ENCODE peak calls at places on chromosomes 3 and 15, in seven cellular contexts. E is Panc1, K is HepG2, U is H1, J is K562, Z is GM12878, N is SK-N-SH. C is an unnamed sample.

GRCh38 chr3:24684506-24685023 is 189.9 kb upstream of the THRB start:
- DNase-seq in N (no peak), E (no peak), K (no peak), J (no peak), Z (no peak), U (no peak), C (no peak)

GRCh38 chr15:69906256-69907185 is 191.2 kb downstream of the TLE3 start:
- DNase-seq in J (no peak), Z (no peak), K (no peak), N (no peak), U (no peak), E (no peak), C (no peak)

GRCh38 chr15:96818861-96819260 is 488.4 kb downstream of the NR2F2 start:
- DNase-seq in N (no peak), U (no peak), E (no peak), K (no peak), Z (no peak), J (no peak), C (no peak)

GRCh38 chr15:69666441-69666882 is 213.8 kb downstream of the RPLP1 start:
- DNase-seq in K (no peak), E (no peak), N (no peak), Z (no peak), J (peak), U (no peak), C (no peak)

GRCh38 chr3:24522155-24522579 is 27.5 kb upstream of the THRB start:
- DNase-seq in J (no peak), N (no peak), Z (no peak), K (peak), U (no peak), E (no peak), C (no peak)

GRCh38 chr3:46386206-46386605 is 15.5 kb downstream of the CCR5 start:
- DNase-seq in U (no peak), J (peak), N (no peak), E (no peak), K (no peak), Z (no peak), C (peak)

GRCh38 chr15:82966671-82967071 is 14.2 kb upstream of the HOMER2 start:
- DNase-seq in E (no peak), N (no peak), U (no peak), Z (peak), J (no peak), K (no peak), C (no peak)

GRCh38 chr3:10534066-10534465 is 28.7 kb upstream of the ATP2B2 start:
- DNase-seq in U (no peak), N (no peak), J (no peak), E (no peak), K (no peak), Z (no peak), C (no peak)

GRCh38 chr15:68228971-68229385 is 550 bp downstream of the CLN6 start:
- DNase-seq in U (no peak), K (no peak), N (no peak), E (no peak), J (peak), Z (no peak), C (no peak)

GRCh38 chr3:148087601-148088371 is 609.9 kb upstream of the AGTR1 start:
- DNase-seq in N (no peak), E (no peak), J (no peak), K (no peak), U (no peak), Z (no peak), C (no peak)

GRCh38 chr15:101641134-101641764 is 10.9 kb downstream of the TM2D3 start:
- DNase-seq in K (peak), E (peak), U (no peak), Z (peak), N (peak), J (peak), C (peak)

GRCh38 chr3:16528581-16528993 is 15.1 kb upstream of the RFTN1 start:
- DNase-seq in J (no peak), N (no peak), K (no peak), Z (no peak), U (no peak), E (no peak), C (no peak)

GRCh38 chr15:31396881-31397560 is 70.4 kb downstream of the KLF13 start:
- DNase-seq in N (peak), E (peak), U (peak), J (peak), K (peak), Z (no peak), C (peak)

GRCh38 chr3:47578119-47578630 is 490 bp downstream of the CSPG5 start:
- DNase-seq in J (peak), U (no peak), N (peak), K (no peak), E (no peak), Z (no peak), C (no peak)

GRCh38 chr3:116164039-116164438 is 281.2 kb downstream of the LSAMP start:
- DNase-seq in N (no peak), U (no peak), K (no peak), E (no peak), J (no peak), Z (no peak), C (no peak)

DNA sequence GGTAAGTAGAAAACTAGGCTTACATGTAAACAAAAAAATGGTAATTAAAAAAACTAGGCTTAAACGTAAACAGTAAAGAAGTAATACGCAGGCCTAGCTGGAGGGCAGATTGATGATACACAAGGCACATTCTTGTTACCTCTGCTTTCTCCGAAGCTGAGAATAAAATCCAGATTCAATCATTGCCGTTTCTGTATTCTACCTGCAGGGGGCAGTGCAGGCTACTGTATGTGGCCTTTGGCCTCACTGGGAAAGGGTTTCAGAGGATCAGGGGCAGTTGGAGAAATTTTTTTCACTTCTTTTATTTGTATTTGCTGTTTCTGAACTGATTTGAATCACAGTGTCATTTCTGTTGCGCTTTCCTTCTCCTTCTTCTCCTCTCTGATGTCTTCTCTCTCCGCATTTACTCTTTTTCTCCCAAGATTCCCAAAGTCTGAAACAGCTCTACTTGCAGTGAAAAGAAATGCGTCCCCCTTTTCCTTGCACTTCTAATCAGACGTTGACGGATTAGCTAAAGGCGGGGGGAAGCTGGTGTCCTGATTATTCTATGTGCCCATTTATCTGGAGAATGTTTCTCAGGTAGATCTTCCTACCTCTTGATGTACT is 67.1 kb upstream of the MCTP2 start:
- DNase-seq in U (peak), K (peak), J (peak), E (no peak), N (peak), Z (no peak), C (peak)
- TF ChIP-seq SIN3A in U (no peak), K (no peak), J (no peak), E (no peak), N (no peak), Z (no peak), C (no peak)

DNA sequence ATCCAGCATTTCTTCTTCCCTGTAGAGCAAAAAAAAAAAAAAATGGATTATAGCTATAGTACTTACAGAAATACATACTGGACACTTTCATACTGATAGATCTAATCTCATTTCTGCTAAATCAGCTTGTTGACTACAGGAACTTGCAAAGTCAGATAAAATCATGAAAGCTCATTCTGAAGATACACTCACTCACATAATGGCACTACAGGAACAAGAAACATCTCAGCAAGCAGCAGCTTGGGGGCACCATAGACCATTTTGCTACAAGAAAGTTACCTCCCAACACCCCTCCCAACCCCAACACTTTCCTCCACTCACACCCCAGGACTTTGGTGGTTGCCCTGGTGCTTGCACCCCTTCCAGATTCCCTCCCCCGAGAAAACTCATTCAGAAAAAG is 4.6 kb downstream of the MYH15 start:
- DNase-seq in E (no peak), K (no peak), J (peak), N (no peak), Z (no peak), U (no peak), C (no peak)
- TF ChIP-seq SIN3A in E (no peak), K (no peak), J (no peak), N (no peak), Z (no peak), U (no peak), C (no peak)

DNA sequence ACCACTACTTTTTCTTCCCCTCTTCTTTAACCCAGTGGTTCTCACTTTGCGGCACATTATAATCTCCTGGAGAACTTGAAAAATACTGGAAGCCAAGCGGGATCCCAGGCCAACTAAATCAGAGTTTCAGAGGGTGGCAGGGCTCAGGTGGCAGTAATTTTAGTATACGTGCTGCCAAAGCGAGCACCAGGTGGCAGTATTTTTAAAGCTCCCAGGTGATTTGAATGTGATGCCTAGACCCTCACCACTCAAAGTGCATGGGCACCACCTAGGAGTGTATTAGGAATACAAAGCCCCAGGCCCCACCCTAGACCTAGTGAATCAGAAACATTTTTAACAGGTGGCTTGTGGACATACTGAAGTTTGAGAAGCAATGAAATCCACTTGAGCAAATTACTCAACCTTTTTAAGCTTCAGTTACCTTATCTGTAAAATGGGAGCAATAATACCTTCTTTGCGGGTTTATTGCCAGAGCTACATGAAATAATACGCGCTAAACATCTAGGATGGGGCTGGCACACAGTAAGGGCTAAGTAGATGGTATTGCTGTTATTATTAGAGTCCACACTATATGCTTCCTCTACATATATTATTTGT is 8.3 kb downstream of the B3GALNT1 start:
- DNase-seq in J (peak), E (no peak), U (peak), N (peak), Z (no peak), K (peak), C (no peak)
- TF ChIP-seq SIN3A in J (no peak), E (no peak), U (no peak), N (no peak), Z (no peak), K (no peak), C (no peak)

GRCh38 chr3:32781211-32781968 is 36.4 kb upstream of the TRIM71 start:
- DNase-seq in E (peak), N (peak), J (peak), Z (peak), U (peak), K (peak), C (peak)

GRCh38 chr3:32782417-32782816 is 35.4 kb upstream of the TRIM71 start:
- DNase-seq in E (no peak), U (no peak), N (no peak), K (no peak), Z (no peak), J (no peak), C (no peak)

GRCh38 chr3:32780735-32781210 is 37.0 kb upstream of the TRIM71 start:
- DNase-seq in E (no peak), U (peak), N (peak), Z (no peak), J (peak), K (peak), C (peak)

GRCh38 chr3:32780071-32780734 is 37.6 kb upstream of the TRIM71 start:
- DNase-seq in J (no peak), U (peak), E (no peak), Z (no peak), K (peak), N (no peak), C (no peak)

DNA sequence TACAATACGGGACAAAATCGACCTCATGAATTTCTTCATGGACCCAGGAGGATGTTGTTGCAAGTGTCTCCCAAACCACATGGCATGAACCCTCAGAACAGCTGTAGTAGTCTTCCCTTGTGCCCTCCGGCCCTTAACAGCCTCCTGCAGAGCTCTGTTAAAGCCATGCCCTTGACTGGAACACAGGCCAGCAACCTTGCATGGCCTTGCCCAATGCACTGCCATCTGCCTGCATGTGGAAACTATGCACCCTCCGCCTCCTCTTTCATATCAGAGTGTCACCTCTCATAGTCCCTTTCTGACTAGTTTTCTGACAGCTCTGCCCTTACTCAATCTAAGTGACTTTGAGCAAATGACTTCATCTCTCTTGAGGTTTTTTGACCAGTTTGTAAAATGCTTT is 39.4 kb upstream of the TRIM71 start:
- DNase-seq in U (no peak), J (no peak), N (no peak), K (peak), E (no peak), Z (no peak), C (no peak)
- TF ChIP-seq SIN3A in U (no peak), J (no peak), N (no peak), K (no peak), E (no peak), Z (no peak), C (no peak)

DNA sequence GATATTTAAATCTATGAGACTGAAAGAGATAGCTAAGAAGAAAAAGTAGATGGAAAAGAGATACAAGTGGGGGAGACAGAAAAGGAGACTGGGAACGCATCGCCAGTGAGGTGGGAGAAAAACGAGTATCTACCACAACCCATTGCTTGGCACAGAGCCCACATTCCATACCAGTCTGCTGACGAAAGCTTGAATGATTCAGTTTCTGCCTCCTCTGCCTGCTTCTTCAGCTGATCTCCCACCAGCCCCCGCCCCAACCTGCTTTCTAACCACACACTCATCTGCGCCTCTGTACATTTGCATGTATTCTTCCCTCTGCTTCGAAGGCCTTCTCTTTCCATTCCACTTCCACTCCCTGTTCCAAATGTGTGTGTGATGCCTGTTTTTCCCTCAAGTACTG is 188.1 kb downstream of the USP13 start:
- DNase-seq in J (no peak), K (no peak), E (no peak), U (no peak), Z (no peak), N (no peak), C (no peak)
- TF ChIP-seq SIN3A in J (no peak), K (no peak), E (no peak), U (no peak), Z (no peak), N (no peak), C (no peak)

DNA sequence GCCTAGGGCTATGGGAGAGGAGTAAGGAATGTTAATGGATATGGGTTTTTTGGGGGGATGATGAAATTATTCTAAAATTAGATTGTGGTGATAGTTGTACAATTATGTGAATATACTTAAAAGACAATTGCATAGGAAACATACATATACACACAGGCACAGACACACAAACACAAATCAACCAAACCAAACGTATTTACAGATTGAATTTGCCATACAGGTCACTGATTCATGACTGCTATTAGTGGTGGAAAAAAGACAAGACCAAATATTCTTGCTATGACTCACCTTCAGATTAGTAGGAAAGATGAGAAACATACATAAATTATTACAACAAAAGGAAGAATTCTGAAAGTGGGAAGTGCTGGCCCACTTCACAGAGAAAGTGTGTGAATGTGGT is 85.3 kb downstream of the C3orf38 start:
- DNase-seq in N (no peak), Z (no peak), J (no peak), U (no peak), E (no peak), K (no peak), C (no peak)
- TF ChIP-seq SIN3A in N (no peak), Z (no peak), J (no peak), U (no peak), E (no peak), K (no peak), C (no peak)

GRCh38 chr3:150391200-150391599 is 16.9 kb upstream of the TSC22D2 start:
- DNase-seq in K (no peak), E (no peak), J (peak), N (no peak), Z (no peak), U (no peak), C (no peak)

GRCh38 chr3:150385296-150386242 is 22.5 kb upstream of the TSC22D2 start:
- DNase-seq in K (no peak), Z (peak), N (no peak), E (no peak), U (no peak), J (no peak), C (no peak)

GRCh38 chr3:150393745-150394144 is 14.4 kb upstream of the TSC22D2 start:
- DNase-seq in K (no peak), N (no peak), J (no peak), Z (no peak), E (no peak), U (no peak), C (no peak)

GRCh38 chr3:150384517-150385212 is 23.4 kb upstream of the TSC22D2 start:
- DNase-seq in Z (peak), U (no peak), J (peak), E (no peak), K (peak), N (no peak), C (no peak)

DNA sequence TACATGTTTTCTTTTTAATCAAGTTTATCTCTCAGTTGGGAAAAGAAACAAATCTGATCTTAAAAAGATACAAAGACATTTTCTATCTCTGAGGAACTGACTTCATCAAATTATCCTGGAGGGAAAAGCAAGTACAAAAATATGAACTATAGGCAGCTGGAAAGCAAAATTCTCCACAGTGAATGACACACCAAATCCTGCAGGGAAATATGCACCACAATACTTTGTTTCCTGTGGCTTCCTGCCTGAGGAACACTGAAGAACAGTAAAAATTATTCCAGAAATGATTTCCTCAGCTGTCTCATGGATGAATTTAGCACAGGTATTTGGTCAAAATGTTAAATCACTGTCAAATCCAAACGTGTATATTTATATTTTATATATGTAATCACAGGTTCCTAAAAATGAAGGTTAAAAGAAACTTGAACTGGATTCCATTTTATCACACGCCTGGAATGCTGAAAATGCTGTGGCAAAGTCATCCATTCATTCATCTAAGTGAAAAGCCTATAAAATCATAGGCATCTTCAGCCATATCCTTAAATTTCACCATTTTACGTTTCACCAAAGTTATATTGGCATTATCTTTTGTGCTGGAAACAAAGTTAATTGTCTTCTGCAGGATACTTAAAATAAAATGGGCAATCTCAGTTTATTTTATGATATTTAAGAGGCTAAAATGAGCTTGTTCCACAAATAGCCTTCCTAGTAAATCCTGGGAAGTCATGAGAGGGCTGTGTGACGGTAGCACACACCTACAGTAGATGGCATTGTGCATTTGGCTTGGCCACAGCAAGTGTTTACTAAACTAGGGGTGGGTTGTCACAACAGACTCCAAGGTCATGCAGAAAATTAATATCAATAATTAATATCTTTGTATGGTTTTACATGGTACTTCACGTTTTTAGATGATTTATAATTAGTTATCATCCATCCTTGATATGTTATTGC is 19.4 kb upstream of the TSC22D2 start:
- DNase-seq in Z (no peak), J (no peak), E (no peak), N (no peak), K (no peak), U (no peak), C (no peak)
- TF ChIP-seq SIN3A in Z (no peak), J (no peak), E (no peak), N (no peak), K (no peak), U (no peak), C (no peak)

GRCh38 chr3:88002448-88002847 is 56.4 kb downstream of the CGGBP1 start:
- DNase-seq in K (no peak), Z (no peak), E (no peak), N (no peak), U (no peak), J (no peak), C (no peak)
- TF ChIP-seq SIN3A in K (no peak), Z (no peak), E (no peak), N (no peak), U (no peak), J (no peak), C (no peak)

C was measured in HCT116.